ENCODE peak calls at places on chromosomes 12 and 14, in eight cellular contexts. One of them, this sample, is unnamed.

GRCh38 chr12:26767116-26767515 is 65.9 kb downstream of the ITPR2 start:
- DNase-seq in foreskin fibroblast: no peak
- DNase-seq in Jurkat, Clone E6-1: no peak
- DNase-seq in HL-60: no peak
- DNase-seq in A673: no peak
- DNase-seq in heart right ventricle: no peak
- DNase-seq in astrocyte of the cerebellum: no peak
- DNase-seq in astrocyte: no peak
- DNase-seq in this sample: no peak

GRCh38 chr12:92796650-92797049 is 93.9 kb downstream of the PLEKHG7 start:
- DNase-seq in foreskin fibroblast: peak
- DNase-seq in HL-60: no peak
- DNase-seq in heart right ventricle: no peak
- DNase-seq in Jurkat, Clone E6-1: no peak
- DNase-seq in A673: no peak
- DNase-seq in astrocyte: peak
- DNase-seq in astrocyte of the cerebellum: no peak
- DNase-seq in this sample: no peak

GRCh38 chr12:2691340-2692111 is 103.2 kb upstream of the FKBP4 start:
- DNase-seq in Jurkat, Clone E6-1: peak
- DNase-seq in heart right ventricle: no peak
- DNase-seq in astrocyte of the cerebellum: no peak
- DNase-seq in HL-60: peak
- DNase-seq in astrocyte: no peak
- DNase-seq in foreskin fibroblast: no peak
- DNase-seq in A673: no peak
- DNase-seq in this sample: no peak

GRCh38 chr12:68749443-68749842 is 3.5 kb downstream of the SLC35E3 start:
- DNase-seq in A673: no peak
- DNase-seq in foreskin fibroblast: no peak
- DNase-seq in HL-60: peak
- DNase-seq in astrocyte: no peak
- DNase-seq in astrocyte of the cerebellum: no peak
- DNase-seq in heart right ventricle: no peak
- DNase-seq in Jurkat, Clone E6-1: no peak
- DNase-seq in this sample: no peak

GRCh38 chr14:98226411-98226810 is 1045.6 kb downstream of the BCL11B start:
- DNase-seq in heart right ventricle: no peak
- DNase-seq in A673: no peak
- DNase-seq in foreskin fibroblast: no peak
- DNase-seq in HL-60: no peak
- DNase-seq in Jurkat, Clone E6-1: no peak
- DNase-seq in astrocyte of the cerebellum: no peak
- DNase-seq in astrocyte: no peak
- DNase-seq in this sample: no peak

GRCh38 chr12:98817779-98818178 is 172.7 kb downstream of the APAF1 start:
- DNase-seq in astrocyte: no peak
- DNase-seq in HL-60: no peak
- DNase-seq in A673: no peak
- DNase-seq in astrocyte of the cerebellum: no peak
- DNase-seq in foreskin fibroblast: no peak
- DNase-seq in Jurkat, Clone E6-1: no peak
- DNase-seq in heart right ventricle: no peak
- DNase-seq in this sample: no peak

GRCh38 chr12:6067152-6067916 is 57.1 kb downstream of the VWF start:
- DNase-seq in A673: peak
- DNase-seq in astrocyte of the cerebellum: no peak
- DNase-seq in Jurkat, Clone E6-1: no peak
- DNase-seq in heart right ventricle: peak
- DNase-seq in astrocyte: no peak
- DNase-seq in foreskin fibroblast: no peak
- DNase-seq in HL-60: no peak
- DNase-seq in this sample: no peak

GRCh38 chr14:95142208-95142607 is 15.1 kb downstream of the DICER1 start:
- DNase-seq in astrocyte of the cerebellum: no peak
- DNase-seq in Jurkat, Clone E6-1: no peak
- DNase-seq in foreskin fibroblast: no peak
- DNase-seq in heart right ventricle: no peak
- DNase-seq in A673: no peak
- DNase-seq in HL-60: no peak
- DNase-seq in astrocyte: no peak
- DNase-seq in this sample: no peak

GRCh38 chr14:37021406-37021805 is 151.0 kb downstream of the SLC25A21 start:
- DNase-seq in heart right ventricle: no peak
- DNase-seq in Jurkat, Clone E6-1: no peak
- DNase-seq in foreskin fibroblast: no peak
- DNase-seq in astrocyte of the cerebellum: no peak
- DNase-seq in A673: peak
- DNase-seq in astrocyte: no peak
- DNase-seq in HL-60: no peak
- DNase-seq in this sample: no peak

GRCh38 chr14:56855891-56856461 is 45.7 kb upstream of the OTX2 start:
- DNase-seq in Jurkat, Clone E6-1: no peak
- DNase-seq in astrocyte of the cerebellum: no peak
- DNase-seq in A673: no peak
- DNase-seq in heart right ventricle: no peak
- DNase-seq in HL-60: no peak
- DNase-seq in astrocyte: no peak
- DNase-seq in foreskin fibroblast: no peak
- DNase-seq in this sample: no peak

GRCh38 chr12:132338311-132338710 is 8.9 kb upstream of the GALNT9 start:
- DNase-seq in A673: no peak
- DNase-seq in foreskin fibroblast: no peak
- DNase-seq in astrocyte of the cerebellum: no peak
- DNase-seq in astrocyte: no peak
- DNase-seq in heart right ventricle: no peak
- DNase-seq in Jurkat, Clone E6-1: no peak
- DNase-seq in HL-60: no peak
- DNase-seq in this sample: no peak

GRCh38 chr14:33120341-33120740 is 181.7 kb downstream of the NPAS3 start:
- DNase-seq in foreskin fibroblast: peak
- DNase-seq in Jurkat, Clone E6-1: no peak
- DNase-seq in A673: peak
- DNase-seq in astrocyte of the cerebellum: no peak
- DNase-seq in HL-60: no peak
- DNase-seq in astrocyte: peak
- DNase-seq in heart right ventricle: no peak
- DNase-seq in this sample: peak

GRCh38 chr12:25550186-25550585 is 2.9 kb downstream of the LMNTD1 start:
- DNase-seq in HL-60: no peak
- DNase-seq in astrocyte: peak
- DNase-seq in astrocyte of the cerebellum: no peak
- DNase-seq in heart right ventricle: no peak
- DNase-seq in Jurkat, Clone E6-1: no peak
- DNase-seq in A673: no peak
- DNase-seq in foreskin fibroblast: peak
- DNase-seq in this sample: no peak

GRCh38 chr14:22533739-22534359 is 55.2 kb downstream of the DAD1 start:
- DNase-seq in heart right ventricle: no peak
- DNase-seq in Jurkat, Clone E6-1: no peak
- DNase-seq in HL-60: no peak
- DNase-seq in foreskin fibroblast: no peak
- DNase-seq in A673: no peak
- DNase-seq in astrocyte: no peak
- DNase-seq in astrocyte of the cerebellum: no peak
- DNase-seq in this sample: no peak

GRCh38 chr14:22531451-22532344 is 57.3 kb downstream of the DAD1 start:
- DNase-seq in foreskin fibroblast: no peak
- DNase-seq in astrocyte: no peak
- DNase-seq in A673: no peak
- DNase-seq in HL-60: no peak
- DNase-seq in astrocyte of the cerebellum: no peak
- DNase-seq in Jurkat, Clone E6-1: no peak
- DNase-seq in heart right ventricle: no peak
- DNase-seq in this sample: no peak

GRCh38 chr14:22534547-22534946 is 54.5 kb downstream of the DAD1 start:
- DNase-seq in A673: no peak
- DNase-seq in astrocyte: no peak
- DNase-seq in heart right ventricle: no peak
- DNase-seq in foreskin fibroblast: no peak
- DNase-seq in astrocyte of the cerebellum: no peak
- DNase-seq in HL-60: no peak
- DNase-seq in Jurkat, Clone E6-1: no peak
- DNase-seq in this sample: no peak

GRCh38 chr14:22532345-22533056 is 56.5 kb downstream of the DAD1 start:
- DNase-seq in astrocyte of the cerebellum: no peak
- DNase-seq in foreskin fibroblast: no peak
- DNase-seq in astrocyte: peak
- DNase-seq in heart right ventricle: no peak
- DNase-seq in HL-60: no peak
- DNase-seq in Jurkat, Clone E6-1: no peak
- DNase-seq in A673: no peak
- DNase-seq in this sample: no peak

DNA sequence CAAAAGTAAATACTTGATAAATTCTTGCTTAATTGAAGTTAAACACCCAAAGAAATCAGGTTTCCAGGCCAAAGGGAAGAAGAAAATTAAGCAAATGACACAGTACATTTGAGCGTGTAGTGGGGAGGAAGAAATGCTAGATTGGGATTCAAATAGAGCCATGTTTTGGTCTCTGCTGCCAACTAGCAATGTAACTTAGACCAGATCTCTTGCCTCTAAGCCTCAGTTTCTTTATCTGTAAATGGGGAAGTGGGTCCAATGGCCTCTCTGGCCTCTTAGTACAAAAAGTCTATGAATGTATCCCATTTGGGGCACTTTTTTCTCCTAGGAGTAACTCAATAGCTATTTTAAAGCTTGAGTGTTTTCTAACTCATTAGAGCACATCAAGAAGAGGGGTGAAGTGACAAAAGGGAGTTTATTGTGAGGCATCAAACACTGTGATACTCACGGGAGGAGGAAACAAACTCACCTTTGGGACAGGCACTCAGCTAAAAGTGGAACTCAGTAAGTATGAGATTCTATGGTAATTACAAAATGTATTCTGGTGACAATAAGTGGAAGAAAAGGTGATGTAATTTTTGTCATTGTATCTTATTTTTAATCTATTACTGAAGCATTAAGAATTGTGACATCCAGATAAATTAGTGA is 55.8 kb downstream of the DAD1 start:
- DNase-seq in heart right ventricle: no peak
- DNase-seq in Jurkat, Clone E6-1: no peak
- DNase-seq in astrocyte of the cerebellum: no peak
- DNase-seq in astrocyte: no peak
- DNase-seq in A673: no peak
- DNase-seq in HL-60: no peak
- DNase-seq in foreskin fibroblast: no peak
- DNase-seq in this sample: no peak
- H3K4me3 ChIP-seq in heart right ventricle: no peak
- H3K4me3 ChIP-seq in Jurkat, Clone E6-1: no peak
- H3K4me3 ChIP-seq in astrocyte of the cerebellum: no peak
- H3K4me3 ChIP-seq in astrocyte: no peak
- H3K4me3 ChIP-seq in A673: no peak
- H3K4me3 ChIP-seq in HL-60: no peak
- H3K4me3 ChIP-seq in foreskin fibroblast: no peak
- H3K4me3 ChIP-seq in this sample: no peak

GRCh38 chr14:81169267-81169666 is 51.5 kb downstream of the GTF2A1 start:
- DNase-seq in astrocyte of the cerebellum: no peak
- DNase-seq in astrocyte: no peak
- DNase-seq in Jurkat, Clone E6-1: no peak
- DNase-seq in foreskin fibroblast: no peak
- DNase-seq in HL-60: no peak
- DNase-seq in A673: no peak
- DNase-seq in heart right ventricle: no peak
- DNase-seq in this sample: no peak
- H3K4me3 ChIP-seq in astrocyte of the cerebellum: peak
- H3K4me3 ChIP-seq in astrocyte: peak
- H3K4me3 ChIP-seq in Jurkat, Clone E6-1: no peak
- H3K4me3 ChIP-seq in foreskin fibroblast: peak
- H3K4me3 ChIP-seq in HL-60: no peak
- H3K4me3 ChIP-seq in A673: peak
- H3K4me3 ChIP-seq in heart right ventricle: no peak
- H3K4me3 ChIP-seq in this sample: no peak

GRCh38 chr12:30885321-30885720 is 41.2 kb upstream of the TSPAN11 start:
- DNase-seq in foreskin fibroblast: no peak
- DNase-seq in astrocyte: no peak
- DNase-seq in heart right ventricle: no peak
- DNase-seq in Jurkat, Clone E6-1: no peak
- DNase-seq in A673: no peak
- DNase-seq in HL-60: no peak
- DNase-seq in astrocyte of the cerebellum: no peak
- DNase-seq in this sample: no peak

GRCh38 chr12:30884804-30885203 is 41.7 kb upstream of the TSPAN11 start:
- DNase-seq in heart right ventricle: no peak
- DNase-seq in Jurkat, Clone E6-1: no peak
- DNase-seq in HL-60: no peak
- DNase-seq in A673: no peak
- DNase-seq in foreskin fibroblast: no peak
- DNase-seq in astrocyte: no peak
- DNase-seq in astrocyte of the cerebellum: no peak
- DNase-seq in this sample: no peak

GRCh38 chr12:30880813-30881212 is 45.7 kb upstream of the TSPAN11 start:
- DNase-seq in astrocyte of the cerebellum: no peak
- DNase-seq in astrocyte: no peak
- DNase-seq in foreskin fibroblast: no peak
- DNase-seq in HL-60: no peak
- DNase-seq in heart right ventricle: no peak
- DNase-seq in Jurkat, Clone E6-1: no peak
- DNase-seq in A673: no peak
- DNase-seq in this sample: no peak

GRCh38 chr12:30880061-30880460 is 46.5 kb upstream of the TSPAN11 start:
- DNase-seq in Jurkat, Clone E6-1: no peak
- DNase-seq in A673: no peak
- DNase-seq in heart right ventricle: no peak
- DNase-seq in astrocyte: no peak
- DNase-seq in astrocyte of the cerebellum: no peak
- DNase-seq in HL-60: no peak
- DNase-seq in foreskin fibroblast: peak
- DNase-seq in this sample: no peak

GRCh38 chr12:30882706-30883105 is 43.8 kb upstream of the TSPAN11 start:
- DNase-seq in HL-60: no peak
- DNase-seq in heart right ventricle: no peak
- DNase-seq in astrocyte: no peak
- DNase-seq in Jurkat, Clone E6-1: no peak
- DNase-seq in astrocyte of the cerebellum: no peak
- DNase-seq in foreskin fibroblast: no peak
- DNase-seq in A673: peak
- DNase-seq in this sample: no peak
- H3K4me3 ChIP-seq in HL-60: no peak
- H3K4me3 ChIP-seq in heart right ventricle: no peak
- H3K4me3 ChIP-seq in astrocyte: no peak
- H3K4me3 ChIP-seq in Jurkat, Clone E6-1: no peak
- H3K4me3 ChIP-seq in astrocyte of the cerebellum: no peak
- H3K4me3 ChIP-seq in foreskin fibroblast: no peak
- H3K4me3 ChIP-seq in A673: no peak
- H3K4me3 ChIP-seq in this sample: no peak

DNA sequence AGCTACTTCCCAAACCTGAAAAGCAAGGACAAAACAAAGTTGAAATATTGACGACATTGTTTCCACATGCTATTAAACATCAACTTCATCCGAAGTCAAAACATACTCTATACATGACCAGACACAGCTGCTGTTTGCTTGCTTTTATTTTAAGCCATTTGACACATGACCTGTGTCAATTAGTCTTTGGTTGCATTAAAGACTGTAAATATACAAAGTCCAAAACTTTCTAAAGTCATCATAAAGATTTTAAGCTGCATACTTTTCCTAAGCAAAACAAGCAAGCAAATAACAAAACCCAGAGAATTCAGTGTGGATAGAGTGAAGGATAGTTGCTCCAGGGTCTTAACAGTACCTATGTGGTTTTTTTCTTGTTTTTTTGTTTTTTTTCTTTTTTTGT is 21.8 kb downstream of the HAL start:
- DNase-seq in astrocyte of the cerebellum: no peak
- DNase-seq in heart right ventricle: no peak
- DNase-seq in Jurkat, Clone E6-1: no peak
- DNase-seq in A673: no peak
- DNase-seq in HL-60: no peak
- DNase-seq in foreskin fibroblast: no peak
- DNase-seq in astrocyte: no peak
- DNase-seq in this sample: no peak
- H3K4me3 ChIP-seq in astrocyte of the cerebellum: no peak
- H3K4me3 ChIP-seq in heart right ventricle: no peak
- H3K4me3 ChIP-seq in Jurkat, Clone E6-1: no peak
- H3K4me3 ChIP-seq in A673: no peak
- H3K4me3 ChIP-seq in HL-60: no peak
- H3K4me3 ChIP-seq in foreskin fibroblast: no peak
- H3K4me3 ChIP-seq in astrocyte: no peak
- H3K4me3 ChIP-seq in this sample: no peak

This sample was measured in kidney epithelial cell.